ENCODE peak calls at places on chromosomes 16 and 17, in five cellular contexts. T is choroid plexus epithelial cell, S is fibroblast of pulmonary artery, V is BJ, B is fibroblast of villous mesenchyme. D is an unnamed sample.
A peak's percentile ranks its signal among the peaks of the same experiment; 100 is the strongest.

GRCh38 chr17:35243459-35244204 is 760 bp downstream of the SLFN5 start:
- DNase-seq in T (peak; percentile 73), S (peak; percentile 65), V (peak; percentile 46), B (peak; percentile 88), D (no peak)

GRCh38 chr17:48530887-48531272 is at the start of gene HOXB1:
- DNase-seq in T (no peak), S (no peak), V (no peak), B (no peak), D (no peak)

GRCh38 chr17:29359777-29360176 is 30.4 kb upstream of the TAOK1 start:
- DNase-seq in T (no peak), S (no peak), V (no peak), B (no peak), D (no peak)

GRCh38 chr16:9869776-9870175 is 312.5 kb downstream of the GRIN2A start:
- DNase-seq in T (no peak), S (no peak), V (no peak), B (no peak), D (no peak)

GRCh38 chr17:66834919-66835454 is at the start of gene CACNG5:
- DNase-seq in T (no peak), S (no peak), V (no peak), B (no peak), D (no peak)

GRCh38 chr17:79847698-79848369 is 8.6 kb upstream of the CBX4 start:
- DNase-seq in T (no peak), S (no peak), V (no peak), B (no peak), D (no peak)

GRCh38 chr16:14369734-14370598 is 260.1 kb downstream of the PARN start:
- DNase-seq in T (no peak), S (no peak), V (no peak), B (peak; percentile 49), D (no peak)

GRCh38 chr17:44759096-44759915 is 518 bp downstream of the ADAM11 start:
- DNase-seq in T (no peak), S (no peak), V (no peak), B (no peak), D (no peak)

GRCh38 chr16:24858219-24859041 is 12.7 kb downstream of the SLC5A11 start:
- DNase-seq in T (peak; percentile 71), S (peak; percentile 71), V (no peak), B (peak; percentile 61), D (no peak)

GRCh38 chr17:14619821-14620220 is 318.9 kb downstream of the HS3ST3B1 start:
- DNase-seq in T (no peak), S (no peak), V (no peak), B (no peak), D (no peak)

GRCh38 chr17:81271226-81271625 is 23.9 kb downstream of the SLC38A10 start:
- DNase-seq in T (no peak), S (no peak), V (no peak), B (no peak), D (no peak)

GRCh38 chr17:50020841-50021599 is 26.0 kb upstream of the DLX3 start:
- DNase-seq in T (no peak), S (no peak), V (no peak), B (no peak), D (no peak)

GRCh38 chr16:88993006-88993787 is 16.2 kb upstream of the CBFA2T3 start:
- DNase-seq in T (no peak), S (no peak), V (no peak), B (no peak), D (no peak)

GRCh38 chr17:78960945-78961344 is 18.8 kb downstream of the LGALS3BP start:
- DNase-seq in T (peak; percentile 52), S (peak; percentile 36), V (no peak), B (peak; percentile 46), D (no peak)

DNA sequence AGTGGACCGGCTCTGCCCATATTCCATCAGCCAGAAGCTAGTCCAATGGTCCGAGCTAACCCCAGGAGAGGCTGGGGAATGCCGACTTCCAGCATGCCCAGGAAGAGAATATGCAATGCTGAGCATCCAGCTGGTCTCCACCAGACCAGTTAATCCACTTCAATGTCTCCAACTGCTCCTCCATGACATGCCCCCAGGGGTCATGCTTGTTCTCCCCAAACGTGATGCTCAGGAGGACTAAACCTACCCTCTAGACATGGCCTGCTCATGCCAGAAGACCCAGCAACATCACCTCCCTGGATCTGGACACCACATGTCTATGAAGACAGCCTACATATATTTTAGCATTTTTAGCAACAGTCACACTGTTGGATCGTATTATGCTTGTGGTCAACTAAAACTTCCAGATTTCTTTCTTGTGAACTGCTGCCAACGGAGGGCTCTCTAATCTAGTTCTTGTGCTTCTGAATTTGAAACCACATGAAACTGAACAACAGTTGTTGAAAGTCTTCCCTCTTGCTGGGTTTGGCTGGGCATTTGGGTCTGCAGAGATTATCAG is 245.1 kb downstream of the SOX9 start:
- DNase-seq in T (peak; percentile 36), S (no peak), V (peak; percentile 49), B (no peak), D (no peak)
- TF ChIP-seq CTCF in T (no peak), S (no peak), V (peak; percentile 2), B (no peak), D (no peak)

GRCh38 chr16:28321700-28322411 is 29.5 kb downstream of the SBK1 start:
- DNase-seq in T (peak; percentile 44), S (peak; percentile 28), V (no peak), B (peak; percentile 8), D (no peak)
- TF ChIP-seq CTCF in T (peak; percentile 89), S (peak; percentile 83), V (peak; percentile 87), B (peak; percentile 87), D (peak; percentile 82)

DNA sequence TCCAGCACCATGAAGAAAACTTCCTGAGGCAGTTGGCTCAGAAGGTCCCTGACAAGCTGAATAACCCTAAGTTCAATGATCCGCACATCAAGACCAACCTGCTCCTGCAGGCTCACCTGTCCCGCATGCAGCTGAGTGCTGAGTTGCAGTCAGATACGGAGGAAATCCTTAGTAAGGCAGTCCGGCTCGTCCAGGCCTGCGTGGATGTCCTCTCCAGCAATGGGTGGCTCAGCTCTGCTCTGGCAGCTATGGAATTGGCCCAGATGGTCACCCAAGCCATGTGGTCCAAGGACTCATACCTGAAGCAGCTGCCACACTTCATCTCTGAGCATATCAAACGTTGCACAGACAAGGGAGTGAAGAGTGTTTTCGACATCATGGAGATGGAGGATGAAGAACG is 88.4 kb upstream of the SMURF2 start:
- DNase-seq in T (no peak), S (no peak), V (no peak), B (no peak), D (no peak)
- TF ChIP-seq CTCF in T (no peak), S (no peak), V (no peak), B (no peak), D (no peak)

GRCh38 chr17:19755392-19755791 is 7.3 kb upstream of the ALDH3A1 start:
- DNase-seq in T (no peak), S (no peak), V (no peak), B (no peak), D (no peak)

GRCh38 chr17:19755821-19756510 is 7.9 kb upstream of the ALDH3A1 start:
- DNase-seq in T (no peak), S (no peak), V (no peak), B (no peak), D (no peak)

GRCh38 chr17:19752216-19753048 is 4.3 kb upstream of the ALDH3A1 start:
- DNase-seq in T (no peak), S (no peak), V (no peak), B (no peak), D (no peak)

GRCh38 chr17:19753049-19753444 is 4.9 kb upstream of the ALDH3A1 start:
- DNase-seq in T (peak; percentile 51), S (peak; percentile 77), V (no peak), B (no peak), D (peak; percentile 77)

DNA sequence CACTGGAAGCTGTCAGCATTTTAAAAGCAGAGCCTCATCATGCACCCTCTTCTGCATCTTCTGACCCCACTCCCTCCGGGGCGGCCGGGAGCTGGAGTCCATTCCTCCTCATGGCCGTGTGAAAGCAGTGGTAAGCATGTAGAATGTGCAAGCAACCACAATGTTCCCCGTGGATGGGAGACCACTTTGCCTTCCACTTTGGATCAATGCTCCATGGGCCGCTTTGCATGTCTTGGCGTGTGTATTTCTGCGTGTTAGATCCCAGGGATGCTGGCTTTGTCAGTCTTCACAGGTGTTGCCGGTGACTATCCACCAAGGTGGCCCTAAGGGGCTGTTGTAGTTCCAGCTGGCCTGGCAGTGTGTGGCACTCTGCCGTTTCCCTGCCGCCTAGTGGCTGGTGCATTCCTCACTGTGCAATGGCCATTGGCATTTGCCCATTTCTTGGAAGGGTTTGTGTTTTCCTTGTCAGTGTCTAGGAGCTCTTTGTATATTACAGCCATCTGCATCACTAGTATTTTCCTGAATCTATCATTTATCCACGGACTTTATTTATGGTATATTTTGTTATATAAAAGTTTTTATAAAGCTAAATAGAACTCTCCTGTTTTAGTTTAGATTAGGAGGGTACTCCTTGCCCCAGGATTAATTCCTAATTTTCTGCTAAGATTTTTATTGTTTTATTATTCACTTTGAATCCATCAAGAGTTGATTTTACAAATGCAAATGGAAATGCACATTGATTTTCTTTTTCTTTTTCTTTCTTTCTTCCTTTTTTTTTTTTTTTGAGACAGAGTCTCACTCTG is 5.8 kb upstream of the ALDH3A1 start:
- DNase-seq in T (no peak), S (no peak), V (no peak), B (no peak), D (no peak)
- TF ChIP-seq CTCF in T (peak; percentile 25), S (peak; percentile 19), V (no peak), B (peak; percentile 15), D (peak; percentile 26)

GRCh38 chr17:74410001-74410443 is 21.9 kb upstream of the GPRC5C start:
- DNase-seq in T (no peak), S (no peak), V (no peak), B (no peak), D (no peak)

GRCh38 chr17:74408830-74409229 is 23.1 kb upstream of the GPRC5C start:
- DNase-seq in T (no peak), S (no peak), V (no peak), B (no peak), D (no peak)

GRCh38 chr17:74407384-74407783 is 24.5 kb upstream of the GPRC5C start:
- DNase-seq in T (no peak), S (no peak), V (no peak), B (no peak), D (no peak)

GRCh38 chr17:74404802-74405201 is 27.1 kb upstream of the GPRC5C start:
- DNase-seq in T (no peak), S (no peak), V (no peak), B (no peak), D (no peak)

DNA sequence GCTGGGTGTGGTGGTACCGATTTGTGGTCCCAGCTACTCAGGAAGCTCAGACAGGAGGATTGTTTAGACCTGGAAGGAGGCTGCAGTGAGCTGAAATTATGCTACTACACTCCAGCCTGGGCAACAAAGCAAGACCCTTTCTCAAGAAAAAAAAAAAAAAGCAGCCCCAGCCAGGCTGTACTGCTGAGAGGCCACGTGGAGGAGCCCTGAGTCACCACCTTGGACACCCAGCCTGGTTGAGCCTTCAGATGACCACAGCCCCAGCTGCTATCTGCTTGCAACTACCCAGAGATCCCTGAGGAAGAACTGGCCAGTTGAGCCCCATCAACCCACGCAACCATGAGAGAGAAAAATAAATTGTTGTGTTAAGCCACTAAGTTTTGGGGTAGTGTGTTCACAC is 23.6 kb upstream of the GPRC5C start:
- DNase-seq in T (peak; percentile 14), S (peak; percentile 61), V (no peak), B (peak; percentile 36), D (no peak)
- TF ChIP-seq CTCF in T (no peak), S (peak; percentile 15), V (no peak), B (peak; percentile 29), D (no peak)

DNA sequence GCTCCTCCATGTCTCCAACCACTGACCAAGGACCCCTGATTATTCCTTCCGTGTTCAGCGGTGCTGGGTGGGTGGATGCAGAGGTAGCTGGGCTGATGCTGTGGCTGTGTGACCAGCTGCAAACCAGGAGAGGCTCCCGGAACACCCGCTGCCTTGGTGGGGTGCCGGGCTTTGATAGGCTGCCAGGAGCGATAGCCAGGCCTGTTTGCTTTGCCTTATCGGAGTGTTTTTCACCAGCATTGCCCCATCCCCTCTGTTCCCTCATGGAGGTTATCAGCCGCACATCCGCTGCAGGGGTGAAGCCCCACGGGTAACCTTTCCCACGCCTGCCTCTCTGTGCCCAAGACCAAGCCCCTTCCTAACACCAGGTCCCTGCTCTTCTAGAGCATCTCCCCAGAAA is 354.3 kb downstream of the C16orf95 start:
- DNase-seq in T (no peak), S (no peak), V (no peak), B (no peak), D (no peak)
- TF ChIP-seq CTCF in T (no peak), S (no peak), V (no peak), B (no peak), D (no peak)

D was measured in AG09319.